ENCODE peak calls at places on chromosomes 1 and 21, in nine cellular contexts. One of them, this sample, is unnamed.

GRCh38 chr1:33660244-33660643 is 187.8 kb downstream of the ZSCAN20 start:
- DNase-seq in cardiac fibroblast: no peak
- DNase-seq in breast epithelium: no peak
- DNase-seq in endothelial cell: no peak
- DNase-seq in A549: no peak
- DNase-seq in astrocyte of the spinal cord: no peak
- DNase-seq in kidney epithelial cell: no peak
- DNase-seq in HFF-Myc: no peak
- DNase-seq in CD8-positive, alpha-beta T cell: no peak
- DNase-seq in this sample: no peak

GRCh38 chr1:165481820-165482532 is 37.0 kb upstream of the RXRG start:
- DNase-seq in cardiac fibroblast: peak; percentile 67
- DNase-seq in breast epithelium: peak; percentile 31
- DNase-seq in endothelial cell: no peak
- DNase-seq in A549: peak; percentile 47
- DNase-seq in astrocyte of the spinal cord: peak; percentile 73
- DNase-seq in kidney epithelial cell: peak; percentile 70
- DNase-seq in HFF-Myc: peak; percentile 95
- DNase-seq in CD8-positive, alpha-beta T cell: no peak
- DNase-seq in this sample: no peak

GRCh38 chr1:23120383-23120782 is 48.3 kb downstream of the LUZP1 start:
- DNase-seq in cardiac fibroblast: no peak
- DNase-seq in breast epithelium: no peak
- DNase-seq in endothelial cell: no peak
- DNase-seq in A549: no peak
- DNase-seq in astrocyte of the spinal cord: no peak
- DNase-seq in kidney epithelial cell: no peak
- DNase-seq in HFF-Myc: no peak
- DNase-seq in CD8-positive, alpha-beta T cell: no peak
- DNase-seq in this sample: no peak

GRCh38 chr1:1406101-1406820 is 832 bp downstream of the MRPL20 start:
- DNase-seq in cardiac fibroblast: no peak
- DNase-seq in breast epithelium: no peak
- DNase-seq in endothelial cell: no peak
- DNase-seq in A549: no peak
- DNase-seq in astrocyte of the spinal cord: no peak
- DNase-seq in kidney epithelial cell: no peak
- DNase-seq in HFF-Myc: no peak
- DNase-seq in CD8-positive, alpha-beta T cell: no peak
- DNase-seq in this sample: no peak

GRCh38 chr1:157145081-157145480 is 6.9 kb upstream of the ETV3 start:
- DNase-seq in cardiac fibroblast: no peak
- DNase-seq in breast epithelium: no peak
- DNase-seq in endothelial cell: no peak
- DNase-seq in A549: no peak
- DNase-seq in astrocyte of the spinal cord: no peak
- DNase-seq in kidney epithelial cell: no peak
- DNase-seq in HFF-Myc: no peak
- DNase-seq in CD8-positive, alpha-beta T cell: no peak
- DNase-seq in this sample: no peak

GRCh38 chr1:23401313-23401712 is 23.2 kb downstream of the TCEA3 start:
- DNase-seq in cardiac fibroblast: no peak
- DNase-seq in breast epithelium: no peak
- DNase-seq in endothelial cell: no peak
- DNase-seq in A549: no peak
- DNase-seq in astrocyte of the spinal cord: no peak
- DNase-seq in kidney epithelial cell: no peak
- DNase-seq in HFF-Myc: no peak
- DNase-seq in CD8-positive, alpha-beta T cell: no peak
- DNase-seq in this sample: no peak

GRCh38 chr1:9066945-9067807 is 2.3 kb downstream of the SLC2A5 start:
- DNase-seq in cardiac fibroblast: peak; percentile 93
- DNase-seq in breast epithelium: peak; percentile 46
- DNase-seq in endothelial cell: no peak
- DNase-seq in A549: no peak
- DNase-seq in astrocyte of the spinal cord: peak; percentile 73
- DNase-seq in kidney epithelial cell: peak; percentile 56
- DNase-seq in HFF-Myc: peak; percentile 52
- DNase-seq in CD8-positive, alpha-beta T cell: no peak
- DNase-seq in this sample: peak; percentile 50

GRCh38 chr21:38413958-38414506 is 84.2 kb downstream of the ERG start:
- DNase-seq in cardiac fibroblast: peak; percentile 5
- DNase-seq in breast epithelium: no peak
- DNase-seq in endothelial cell: no peak
- DNase-seq in A549: no peak
- DNase-seq in astrocyte of the spinal cord: peak; percentile 23
- DNase-seq in kidney epithelial cell: no peak
- DNase-seq in HFF-Myc: no peak
- DNase-seq in CD8-positive, alpha-beta T cell: no peak
- DNase-seq in this sample: no peak

GRCh38 chr1:225577243-225577642 is 75.7 kb downstream of the ENAH start:
- DNase-seq in cardiac fibroblast: no peak
- DNase-seq in breast epithelium: no peak
- DNase-seq in endothelial cell: no peak
- DNase-seq in A549: no peak
- DNase-seq in astrocyte of the spinal cord: no peak
- DNase-seq in kidney epithelial cell: no peak
- DNase-seq in HFF-Myc: no peak
- DNase-seq in CD8-positive, alpha-beta T cell: no peak
- DNase-seq in this sample: no peak

GRCh38 chr1:41954533-41954944 is 35.8 kb upstream of the HIVEP3 start:
- DNase-seq in cardiac fibroblast: peak; percentile 92
- DNase-seq in breast epithelium: no peak
- DNase-seq in endothelial cell: no peak
- DNase-seq in A549: no peak
- DNase-seq in astrocyte of the spinal cord: peak; percentile 84
- DNase-seq in kidney epithelial cell: peak; percentile 71
- DNase-seq in HFF-Myc: peak; percentile 45
- DNase-seq in CD8-positive, alpha-beta T cell: no peak
- DNase-seq in this sample: no peak

GRCh38 chr1:10980094-10980577 is 32.3 kb upstream of the TARDBP start:
- DNase-seq in cardiac fibroblast: peak; percentile 91
- DNase-seq in breast epithelium: peak; percentile 91
- DNase-seq in endothelial cell: peak; percentile 44
- DNase-seq in A549: no peak
- DNase-seq in astrocyte of the spinal cord: peak; percentile 75
- DNase-seq in kidney epithelial cell: peak; percentile 25
- DNase-seq in HFF-Myc: no peak
- DNase-seq in CD8-positive, alpha-beta T cell: no peak
- DNase-seq in this sample: peak; percentile 38

GRCh38 chr1:59926381-59927243 is at the start of gene CYP2J2:
- DNase-seq in cardiac fibroblast: peak; percentile 17
- DNase-seq in breast epithelium: peak; percentile 55
- DNase-seq in endothelial cell: peak; percentile 53
- DNase-seq in A549: peak; percentile 3
- DNase-seq in astrocyte of the spinal cord: peak; percentile 23
- DNase-seq in kidney epithelial cell: no peak
- DNase-seq in HFF-Myc: no peak
- DNase-seq in CD8-positive, alpha-beta T cell: peak; percentile 10
- DNase-seq in this sample: peak; percentile 68

GRCh38 chr1:7515175-7515574 is 255.9 kb upstream of the VAMP3 start:
- DNase-seq in cardiac fibroblast: no peak
- DNase-seq in breast epithelium: no peak
- DNase-seq in endothelial cell: no peak
- DNase-seq in A549: no peak
- DNase-seq in astrocyte of the spinal cord: no peak
- DNase-seq in kidney epithelial cell: peak; percentile 32
- DNase-seq in HFF-Myc: no peak
- DNase-seq in CD8-positive, alpha-beta T cell: no peak
- DNase-seq in this sample: no peak

GRCh38 chr1:7516892-7517291 is 254.2 kb upstream of the VAMP3 start:
- DNase-seq in cardiac fibroblast: no peak
- DNase-seq in breast epithelium: no peak
- DNase-seq in endothelial cell: no peak
- DNase-seq in A549: no peak
- DNase-seq in astrocyte of the spinal cord: no peak
- DNase-seq in kidney epithelial cell: no peak
- DNase-seq in HFF-Myc: no peak
- DNase-seq in CD8-positive, alpha-beta T cell: no peak
- DNase-seq in this sample: no peak

GRCh38 chr1:7517611-7518330 is 253.3 kb upstream of the VAMP3 start:
- DNase-seq in cardiac fibroblast: no peak
- DNase-seq in breast epithelium: no peak
- DNase-seq in endothelial cell: no peak
- DNase-seq in A549: no peak
- DNase-seq in astrocyte of the spinal cord: no peak
- DNase-seq in kidney epithelial cell: no peak
- DNase-seq in HFF-Myc: no peak
- DNase-seq in CD8-positive, alpha-beta T cell: no peak
- DNase-seq in this sample: no peak

GRCh38 chr1:7515896-7516295 is 255.2 kb upstream of the VAMP3 start:
- DNase-seq in cardiac fibroblast: no peak
- DNase-seq in breast epithelium: no peak
- DNase-seq in endothelial cell: no peak
- DNase-seq in A549: no peak
- DNase-seq in astrocyte of the spinal cord: no peak
- DNase-seq in kidney epithelial cell: no peak
- DNase-seq in HFF-Myc: no peak
- DNase-seq in CD8-positive, alpha-beta T cell: no peak
- DNase-seq in this sample: no peak

DNA sequence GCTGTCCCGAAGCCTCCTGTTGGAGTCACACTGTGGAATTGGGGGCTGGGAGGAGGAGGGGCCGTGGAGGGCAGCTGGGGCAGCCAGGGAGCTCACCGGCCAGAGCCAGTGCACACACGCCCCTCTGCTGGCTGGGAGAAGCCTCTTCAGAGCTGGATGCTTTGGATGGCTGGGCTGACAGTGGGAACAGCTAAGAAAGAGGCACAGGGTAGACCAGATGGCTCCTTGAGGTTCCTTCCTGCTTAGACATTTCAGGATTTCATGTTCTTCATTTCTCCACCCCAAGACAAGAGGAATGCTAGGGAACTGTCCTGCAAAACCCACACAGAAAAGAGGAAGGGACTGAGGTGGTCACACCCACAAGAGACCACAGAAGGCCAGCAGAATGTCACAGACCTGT is 254.8 kb upstream of the VAMP3 start:
- DNase-seq in cardiac fibroblast: no peak
- DNase-seq in breast epithelium: no peak
- DNase-seq in endothelial cell: no peak
- DNase-seq in A549: no peak
- DNase-seq in astrocyte of the spinal cord: no peak
- DNase-seq in kidney epithelial cell: no peak
- DNase-seq in HFF-Myc: no peak
- DNase-seq in CD8-positive, alpha-beta T cell: no peak
- DNase-seq in this sample: no peak
- TF ChIP-seq CTCF in cardiac fibroblast: no peak
- TF ChIP-seq CTCF in breast epithelium: no peak
- TF ChIP-seq CTCF in endothelial cell: no peak
- TF ChIP-seq CTCF in A549: no peak
- TF ChIP-seq CTCF in astrocyte of the spinal cord: peak; percentile 17
- TF ChIP-seq CTCF in kidney epithelial cell: peak; percentile 16
- TF ChIP-seq CTCF in HFF-Myc: peak; percentile 3
- TF ChIP-seq CTCF in CD8-positive, alpha-beta T cell: no peak
- TF ChIP-seq CTCF in this sample: no peak

GRCh38 chr1:87334351-87335174 is 5.9 kb downstream of the LMO4 start:
- DNase-seq in cardiac fibroblast: no peak
- DNase-seq in breast epithelium: no peak
- DNase-seq in endothelial cell: peak; percentile 58
- DNase-seq in A549: no peak
- DNase-seq in astrocyte of the spinal cord: peak; percentile 26
- DNase-seq in kidney epithelial cell: no peak
- DNase-seq in HFF-Myc: no peak
- DNase-seq in CD8-positive, alpha-beta T cell: no peak
- DNase-seq in this sample: no peak
- TF ChIP-seq CTCF in cardiac fibroblast: peak; percentile 19
- TF ChIP-seq CTCF in breast epithelium: no peak
- TF ChIP-seq CTCF in endothelial cell: no peak
- TF ChIP-seq CTCF in A549: no peak
- TF ChIP-seq CTCF in astrocyte of the spinal cord: peak; percentile 25
- TF ChIP-seq CTCF in kidney epithelial cell: peak; percentile 39
- TF ChIP-seq CTCF in HFF-Myc: no peak
- TF ChIP-seq CTCF in CD8-positive, alpha-beta T cell: no peak
- TF ChIP-seq CTCF in this sample: peak; percentile 11

DNA sequence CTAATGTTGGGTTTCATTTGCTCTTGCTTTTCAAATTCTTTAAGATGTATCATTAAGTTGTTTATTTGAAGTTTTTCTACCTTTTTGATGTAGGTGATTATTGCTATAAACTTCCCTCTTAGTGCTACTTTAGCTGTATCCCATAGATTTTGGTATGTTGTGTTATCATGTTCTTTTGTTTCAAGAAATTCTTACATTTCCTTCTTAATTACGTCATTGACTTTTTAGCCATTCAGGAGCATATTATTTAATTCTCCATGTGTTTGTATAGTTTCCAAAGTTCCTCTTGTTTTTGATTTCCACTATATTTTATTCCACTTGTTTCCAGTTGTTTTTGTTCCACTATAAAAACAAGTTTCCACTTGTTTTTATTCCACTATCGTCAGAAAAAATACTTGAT is 15.0 kb downstream of the GPR88 start:
- DNase-seq in cardiac fibroblast: no peak
- DNase-seq in breast epithelium: no peak
- DNase-seq in endothelial cell: no peak
- DNase-seq in A549: no peak
- DNase-seq in astrocyte of the spinal cord: no peak
- DNase-seq in kidney epithelial cell: no peak
- DNase-seq in HFF-Myc: no peak
- DNase-seq in CD8-positive, alpha-beta T cell: no peak
- DNase-seq in this sample: no peak
- TF ChIP-seq CTCF in cardiac fibroblast: no peak
- TF ChIP-seq CTCF in breast epithelium: no peak
- TF ChIP-seq CTCF in endothelial cell: no peak
- TF ChIP-seq CTCF in A549: no peak
- TF ChIP-seq CTCF in astrocyte of the spinal cord: no peak
- TF ChIP-seq CTCF in kidney epithelial cell: no peak
- TF ChIP-seq CTCF in HFF-Myc: no peak
- TF ChIP-seq CTCF in CD8-positive, alpha-beta T cell: no peak
- TF ChIP-seq CTCF in this sample: no peak

GRCh38 chr1:12592496-12592895 is 25.5 kb downstream of the DHRS3 start:
- DNase-seq in cardiac fibroblast: no peak
- DNase-seq in breast epithelium: no peak
- DNase-seq in endothelial cell: no peak
- DNase-seq in A549: no peak
- DNase-seq in astrocyte of the spinal cord: no peak
- DNase-seq in kidney epithelial cell: no peak
- DNase-seq in HFF-Myc: no peak
- DNase-seq in CD8-positive, alpha-beta T cell: no peak
- DNase-seq in this sample: no peak

GRCh38 chr1:12593621-12594066 is 24.4 kb downstream of the DHRS3 start:
- DNase-seq in cardiac fibroblast: peak; percentile 77
- DNase-seq in breast epithelium: peak; percentile 52
- DNase-seq in endothelial cell: no peak
- DNase-seq in A549: no peak
- DNase-seq in astrocyte of the spinal cord: no peak
- DNase-seq in kidney epithelial cell: no peak
- DNase-seq in HFF-Myc: no peak
- DNase-seq in CD8-positive, alpha-beta T cell: no peak
- DNase-seq in this sample: peak; percentile 85

GRCh38 chr1:12594490-12594889 is 23.5 kb downstream of the DHRS3 start:
- DNase-seq in cardiac fibroblast: no peak
- DNase-seq in breast epithelium: no peak
- DNase-seq in endothelial cell: no peak
- DNase-seq in A549: no peak
- DNase-seq in astrocyte of the spinal cord: no peak
- DNase-seq in kidney epithelial cell: no peak
- DNase-seq in HFF-Myc: no peak
- DNase-seq in CD8-positive, alpha-beta T cell: no peak
- DNase-seq in this sample: no peak

GRCh38 chr1:12588695-12589094 is 29.3 kb downstream of the DHRS3 start:
- DNase-seq in cardiac fibroblast: no peak
- DNase-seq in breast epithelium: no peak
- DNase-seq in endothelial cell: no peak
- DNase-seq in A549: no peak
- DNase-seq in astrocyte of the spinal cord: no peak
- DNase-seq in kidney epithelial cell: no peak
- DNase-seq in HFF-Myc: no peak
- DNase-seq in CD8-positive, alpha-beta T cell: no peak
- DNase-seq in this sample: no peak

GRCh38 chr1:12591267-12591938 is 26.6 kb downstream of the DHRS3 start:
- DNase-seq in cardiac fibroblast: no peak
- DNase-seq in breast epithelium: peak; percentile 92
- DNase-seq in endothelial cell: no peak
- DNase-seq in A549: no peak
- DNase-seq in astrocyte of the spinal cord: peak; percentile 40
- DNase-seq in kidney epithelial cell: no peak
- DNase-seq in HFF-Myc: no peak
- DNase-seq in CD8-positive, alpha-beta T cell: no peak
- DNase-seq in this sample: no peak
- TF ChIP-seq CTCF in cardiac fibroblast: no peak
- TF ChIP-seq CTCF in breast epithelium: no peak
- TF ChIP-seq CTCF in endothelial cell: no peak
- TF ChIP-seq CTCF in A549: no peak
- TF ChIP-seq CTCF in astrocyte of the spinal cord: no peak
- TF ChIP-seq CTCF in kidney epithelial cell: no peak
- TF ChIP-seq CTCF in HFF-Myc: no peak
- TF ChIP-seq CTCF in CD8-positive, alpha-beta T cell: no peak
- TF ChIP-seq CTCF in this sample: no peak

This sample was measured in ascending aorta.